ENCODE peak calls at places on chromosome 4, in five cellular contexts. Y, N, T, X and A are unnamed samples.

GRCh38 chr4:169311643-169312365 is 41.0 kb upstream of the SH3RF1 start:
- DNase-seq in Y (peak; percentile 81), N (peak; percentile 90), T (peak; percentile 46), X (no peak), A (no peak)

GRCh38 chr4:177047070-177047850 is 254.5 kb upstream of the VEGFC start:
- DNase-seq in Y (peak; percentile 81), N (peak; percentile 66), T (peak; percentile 62), X (peak; percentile 25), A (peak; percentile 8)

GRCh38 chr4:15964159-15964558 is 1.2 kb upstream of the FGFBP2 start:
- DNase-seq in Y (no peak), N (peak; percentile 67), T (no peak), X (no peak), A (no peak)

GRCh38 chr4:89158884-89159503 is 47.7 kb downstream of the TIGD2 start:
- DNase-seq in Y (peak; percentile 30), N (peak; percentile 29), T (peak; percentile 23), X (no peak), A (peak; percentile 25)

GRCh38 chr4:41693629-41694028 is 54.9 kb downstream of the PHOX2B start:
- DNase-seq in Y (peak; percentile 41), N (peak; percentile 45), T (peak; percentile 28), X (no peak), A (no peak)

GRCh38 chr4:40316782-40317635 is 18.1 kb upstream of the CHRNA9 start:
- DNase-seq in Y (peak; percentile 76), N (peak; percentile 90), T (peak; percentile 87), X (peak; percentile 52), A (peak; percentile 39)

GRCh38 chr4:62455871-62456270 is 1255.7 kb downstream of the ADGRL3 start:
- DNase-seq in Y (no peak), N (peak; percentile 59), T (no peak), X (no peak), A (no peak)

GRCh38 chr4:41217020-41217333 is 2.6 kb upstream of the APBB2 start:
- DNase-seq in Y (no peak), N (no peak), T (no peak), X (no peak), A (no peak)

GRCh38 chr4:149031399-149031798 is 589.2 kb upstream of the NR3C2 start:
- DNase-seq in Y (peak; percentile 29), N (peak; percentile 59), T (no peak), X (no peak), A (no peak)

GRCh38 chr4:123871351-123871750 is 474.8 kb downstream of the SPRY1 start:
- DNase-seq in Y (no peak), N (peak; percentile 5), T (no peak), X (no peak), A (no peak)

GRCh38 chr4:2503809-2504208 is 32.6 kb upstream of the FAM193A start:
- DNase-seq in Y (no peak), N (no peak), T (no peak), X (no peak), A (no peak)

GRCh38 chr4:162163892-162164759 is at the start of gene FSTL5:
- DNase-seq in Y (peak; percentile 95), N (peak; percentile 99), T (peak; percentile 16), X (no peak), A (peak; percentile 49)

GRCh38 chr4:108106186-108106585 is 62.5 kb downstream of the LEF1 start:
- DNase-seq in Y (no peak), N (no peak), T (no peak), X (no peak), A (no peak)

GRCh38 chr4:113094802-113095201 is 45.3 kb downstream of the ANK2 start:
- DNase-seq in Y (peak; percentile 40), N (peak; percentile 64), T (peak; percentile 8), X (no peak), A (no peak)

GRCh38 chr4:6933691-6934430 is 24.2 kb downstream of the TBC1D14 start:
- DNase-seq in Y (no peak), N (no peak), T (no peak), X (no peak), A (no peak)

GRCh38 chr4:26346203-26346620 is 25.4 kb downstream of the RBPJ start:
- DNase-seq in Y (peak; percentile 39), N (peak; percentile 57), T (peak; percentile 83), X (no peak), A (no peak)

GRCh38 chr4:80279751-80280150 is 13.3 kb downstream of the FGF5 start:
- DNase-seq in Y (no peak), N (no peak), T (no peak), X (no peak), A (no peak)

GRCh38 chr4:7462509-7462971 is 27.8 kb upstream of the PSAPL1 start:
- DNase-seq in Y (peak; percentile 78), N (peak; percentile 84), T (peak; percentile 11), X (peak; percentile 63), A (no peak)

GRCh38 chr4:4574792-4575191 is 32.9 kb upstream of the STX18 start:
- DNase-seq in Y (peak; percentile 28), N (peak; percentile 80), T (peak; percentile 4), X (peak; percentile 74), A (peak; percentile 71)

GRCh38 chr4:145619639-145619996 is 433 bp downstream of the MMAA start:
- DNase-seq in Y (no peak), N (no peak), T (no peak), X (peak; percentile 31), A (no peak)

GRCh38 chr4:174880001-174880400 is 38.2 kb upstream of the ADAM29 start:
- DNase-seq in Y (no peak), N (peak; percentile 82), T (no peak), X (no peak), A (no peak)

GRCh38 chr4:186500721-186501304 is 54.6 kb downstream of the MTNR1A start:
- DNase-seq in Y (no peak), N (no peak), T (peak; percentile 96), X (no peak), A (no peak)

GRCh38 chr4:85496146-85496849 is 21.3 kb downstream of the ARHGAP24 start:
- DNase-seq in Y (no peak), N (no peak), T (no peak), X (no peak), A (no peak)

GRCh38 chr4:17646693-17647092 is 32.3 kb downstream of the MED28 start:
- DNase-seq in Y (no peak), N (no peak), T (no peak), X (no peak), A (no peak)

GRCh38 chr4:180091710-180092109 is 2151.5 kb upstream of the TENM3 start:
- DNase-seq in Y (no peak), N (no peak), T (no peak), X (no peak), A (no peak)

GRCh38 chr4:2583092-2583491 is 46.6 kb downstream of the FAM193A start:
- DNase-seq in Y (no peak), N (no peak), T (no peak), X (no peak), A (no peak)

GRCh38 chr4:147846318-147847135 is 114.6 kb downstream of the ARHGAP10 start:
- DNase-seq in Y (no peak), N (no peak), T (no peak), X (no peak), A (no peak)
- H3K4me3 ChIP-seq in Y (no peak overlapping the region), N (no peak overlapping the region), T (no peak overlapping the region), X (no peak overlapping the region), A (no peak overlapping the region)

DNA sequence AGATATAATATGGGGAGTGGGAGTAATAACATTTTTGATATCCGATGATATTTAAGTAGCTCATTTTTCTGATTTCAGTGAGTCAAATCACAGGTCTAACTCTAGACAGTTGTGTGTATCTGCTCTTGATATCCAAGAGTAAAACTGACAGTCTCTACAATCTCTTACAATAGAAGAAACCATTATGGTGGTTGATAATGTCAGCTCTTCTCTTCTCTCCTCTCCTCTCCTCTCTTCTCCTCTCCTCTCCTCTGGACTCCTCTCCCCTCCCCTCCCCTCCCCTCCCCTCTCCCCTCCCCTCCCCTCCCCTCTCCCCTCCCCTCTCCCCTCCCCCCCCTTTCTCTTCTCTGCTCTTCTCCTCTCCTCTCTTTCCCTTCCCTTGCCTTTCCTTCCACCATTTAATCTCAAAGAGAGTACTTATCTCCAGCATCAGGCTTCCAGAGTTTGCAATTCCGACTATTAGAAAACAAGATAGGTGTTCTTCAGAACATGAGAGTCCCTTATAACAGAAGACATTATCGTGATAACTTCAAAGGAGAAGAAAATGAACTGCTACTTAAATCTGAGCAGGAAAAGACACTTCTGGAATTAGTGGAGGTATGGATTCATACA is 6.2 kb downstream of the TDO2 start:
- DNase-seq in Y (no peak), N (no peak), T (no peak), X (no peak), A (no peak)
- H3K36me3 ChIP-seq in Y (no peaks in the 10 kb centered on the region), N (no peaks in the 10 kb centered on the region), T (no peaks in the 10 kb centered on the region), X (no peaks in the 10 kb centered on the region), A (no peaks in the 10 kb centered on the region)

GRCh38 chr4:88009871-88010270 is 2.4 kb downstream of the PKD2 start:
- DNase-seq in Y (peak; percentile 15), N (no peak), T (no peak), X (no peak), A (no peak)
- H3K4me3 ChIP-seq in Y (peak overlapping the region; percentile 65), N (no peak overlapping the region), T (no peak overlapping the region), X (peak overlapping the region; percentile 94), A (no peak overlapping the region)

GRCh38 chr4:75771607-75772006 is 47.2 kb downstream of the USO1 start:
- DNase-seq in Y (no peak), N (no peak), T (no peak), X (no peak), A (no peak)

GRCh38 chr4:75779059-75779757 is 54.8 kb downstream of the USO1 start:
- DNase-seq in Y (no peak), N (no peak), T (no peak), X (no peak), A (no peak)

GRCh38 chr4:75781328-75781727 is 57.0 kb downstream of the USO1 start:
- DNase-seq in Y (no peak), N (no peak), T (no peak), X (no peak), A (no peak)

GRCh38 chr4:75777589-75777988 is 53.2 kb downstream of the USO1 start:
- DNase-seq in Y (no peak), N (no peak), T (no peak), X (no peak), A (no peak)
- H3K36me3 ChIP-seq in Y (peaks cover 33% of the 10 kb centered on the region), N (no peaks in the 10 kb centered on the region), T (peaks cover 79% of the 10 kb centered on the region), X (no peaks in the 10 kb centered on the region), A (peaks cover 28% of the 10 kb centered on the region)